ENCODE peak calls at places on chromosomes 1 and 21, in seven cellular contexts. Q is stimulated activated CD4-positive, alpha-beta T cell treated with anti-CD3 and anti-CD28 coated beads, Interleukin-4, amount 100 ng/mL, for 4 hours; Z is Right ventricle myocardium superior; V is neuronal stem cell; M is RKO; X is stromal cell of bone marrow; J is left ventricle myocardium inferior. Y is an unnamed sample.

GRCh38 chr1:37940299-37940947 is 6.4 kb downstream of the INPP5B start:
- DNase-seq in Q (no peak), Z (no peak), V (no peak), M (no peak), X (no peak), J (no peak), Y (no peak)

GRCh38 chr1:8204823-8205222 is 113.1 kb upstream of the SLC45A1 start:
- DNase-seq in Q (no peak), Z (no peak), V (no peak), M (no peak), X (no peak), J (no peak), Y (no peak)

GRCh38 chr1:55646181-55646580 is 431.0 kb upstream of the USP24 start:
- DNase-seq in Q (no peak), Z (no peak), V (no peak), M (no peak), X (no peak), J (no peak), Y (no peak)

GRCh38 chr1:9700340-9700739 is 48.8 kb downstream of the PIK3CD start:
- DNase-seq in Q (no peak), Z (peak), V (no peak), M (peak), X (peak), J (no peak), Y (no peak)

GRCh38 chr1:234745844-234746797 is 136.1 kb upstream of the IRF2BP2 start:
- DNase-seq in Q (no peak), Z (no peak), V (no peak), M (peak), X (no peak), J (no peak), Y (no peak)

GRCh38 chr21:14688412-14688811 is 142.3 kb upstream of the SAMSN1 start:
- DNase-seq in Q (no peak), Z (no peak), V (no peak), M (no peak), X (no peak), J (no peak), Y (no peak)

GRCh38 chr21:22791986-22792560 is 1793.9 kb downstream of the NCAM2 start:
- DNase-seq in Q (no peak), Z (no peak), V (peak), M (peak), X (peak), J (no peak), Y (peak)

GRCh38 chr1:184753608-184754478 is 815 bp downstream of the EDEM3 start:
- DNase-seq in Q (peak), Z (peak), V (no peak), M (peak), X (no peak), J (peak), Y (no peak)

GRCh38 chr1:1954015-1954414 is 34.9 kb upstream of the TMEM52 start:
- DNase-seq in Q (no peak), Z (no peak), V (no peak), M (no peak), X (no peak), J (no peak), Y (no peak)

GRCh38 chr1:58577676-58578073 is 623 bp upstream of the TACSTD2 start:
- DNase-seq in Q (no peak), Z (no peak), V (no peak), M (no peak), X (no peak), J (no peak), Y (no peak)

GRCh38 chr1:67575861-67576260 is 109.1 kb upstream of the GADD45A start:
- DNase-seq in Q (no peak), Z (no peak), V (no peak), M (no peak), X (peak), J (no peak), Y (no peak)

GRCh38 chr1:231625975-231626534 is 535 bp upstream of the DISC1 start:
- DNase-seq in Q (no peak), Z (no peak), V (no peak), M (no peak), X (no peak), J (no peak), Y (no peak)

GRCh38 chr1:222546548-222547259 is 1.2 kb downstream of the HHIPL2 start:
- DNase-seq in Q (no peak), Z (no peak), V (no peak), M (peak), X (peak), J (no peak), Y (no peak)

GRCh38 chr1:208174200-208174599 is 70.0 kb downstream of the PLXNA2 start:
- DNase-seq in Q (no peak), Z (no peak), V (no peak), M (no peak), X (no peak), J (no peak), Y (no peak)

GRCh38 chr1:114466334-114467014 is 44.5 kb downstream of the TRIM33 start:
- DNase-seq in Q (no peak), Z (no peak), V (no peak), M (no peak), X (no peak), J (no peak), Y (no peak)

GRCh38 chr1:155455588-155456195 is 106.9 kb downstream of the ASH1L start:
- DNase-seq in Q (no peak), Z (no peak), V (peak), M (no peak), X (no peak), J (no peak), Y (no peak)

GRCh38 chr1:186976700-186977099 is 148.0 kb downstream of the PLA2G4A start:
- DNase-seq in Q (no peak), Z (no peak), V (no peak), M (no peak), X (no peak), J (no peak), Y (no peak)

GRCh38 chr1:58870298-58870676 is 86.4 kb upstream of the JUN start:
- DNase-seq in Q (no peak), Z (no peak), V (no peak), M (no peak), X (no peak), J (no peak), Y (no peak)

GRCh38 chr1:61887921-61888564 is 145.8 kb downstream of the PATJ start:
- DNase-seq in Q (no peak), Z (peak), V (no peak), M (no peak), X (no peak), J (peak), Y (no peak)

GRCh38 chr1:224211262-224211962 is 28.4 kb downstream of the DEGS1 start:
- DNase-seq in Q (no peak), Z (no peak), V (no peak), M (peak), X (peak), J (no peak), Y (no peak)

GRCh38 chr1:96808186-96808585 is 86.6 kb downstream of the PTBP2 start:
- DNase-seq in Q (no peak), Z (no peak), V (no peak), M (no peak), X (no peak), J (no peak), Y (no peak)

GRCh38 chr21:16420086-16420724 is 690.4 kb downstream of the USP25 start:
- DNase-seq in Q (no peak), Z (peak), V (no peak), M (no peak), X (peak), J (peak), Y (no peak)

GRCh38 chr1:218904401-218904800 is 269.3 kb upstream of the LYPLAL1 start:
- DNase-seq in Q (no peak), Z (no peak), V (no peak), M (no peak), X (no peak), J (no peak), Y (no peak)

GRCh38 chr21:38349111-38349746 is 92.4 kb downstream of the KCNJ15 start:
- DNase-seq in Q (no peak), Z (no peak), V (no peak), M (no peak), X (peak), J (no peak), Y (no peak)

GRCh38 chr1:31300193-31300592 is 3.4 kb downstream of the ZCCHC17 start:
- DNase-seq in Q (no peak), Z (no peak), V (no peak), M (no peak), X (no peak), J (no peak), Y (no peak)

GRCh38 chr1:34984435-34985062 is 598 bp downstream of the TMEM35B start:
- DNase-seq in Q (no peak), Z (peak), V (no peak), M (peak), X (peak), J (peak), Y (no peak)

GRCh38 chr1:182329471-182329870 is 62.1 kb downstream of the GLUL start:
- DNase-seq in Q (no peak), Z (no peak), V (no peak), M (no peak), X (no peak), J (no peak), Y (no peak)

GRCh38 chr21:40936151-40936550 is 89.2 kb upstream of the DSCAM start:
- DNase-seq in Q (no peak), Z (no peak), V (no peak), M (no peak), X (no peak), J (no peak), Y (no peak)

GRCh38 chr1:117171900-117172501 is 38.7 kb downstream of the VTCN1 start:
- DNase-seq in Q (no peak), Z (peak), V (peak), M (peak), X (no peak), J (peak), Y (peak)

GRCh38 chr1:44119525-44119924 is 904 bp downstream of the KLF17 start:
- DNase-seq in Q (no peak), Z (no peak), V (no peak), M (no peak), X (no peak), J (no peak), Y (no peak)

GRCh38 chr1:163872067-163872466 is 550.3 kb downstream of the NUF2 start:
- DNase-seq in Q (no peak), Z (no peak), V (no peak), M (no peak), X (no peak), J (no peak), Y (no peak)

GRCh38 chr1:32353886-32354570 is 8.3 kb downstream of the FAM229A start:
- DNase-seq in Q (no peak), Z (peak), V (no peak), M (no peak), X (no peak), J (peak), Y (no peak)

GRCh38 chr1:155909894-155910293 is 1.3 kb downstream of the RIT1 start:
- DNase-seq in Q (no peak), Z (no peak), V (no peak), M (peak), X (no peak), J (no peak), Y (no peak)

GRCh38 chr1:1873186-1873585 is 17.7 kb downstream of the GNB1 start:
- DNase-seq in Q (no peak), Z (peak), V (no peak), M (no peak), X (no peak), J (peak), Y (no peak)

GRCh38 chr1:150557065-150557600 is 7.9 kb downstream of the ADAMTSL4 start:
- DNase-seq in Q (no peak), Z (no peak), V (no peak), M (no peak), X (no peak), J (no peak), Y (no peak)

GRCh38 chr1:30340934-30341333 is 382.5 kb downstream of the MATN1 start:
- DNase-seq in Q (no peak), Z (no peak), V (no peak), M (no peak), X (no peak), J (no peak), Y (no peak)